ENCODE peak calls at places on chromosomes 4 and X, in five cellular contexts. I is OCI-LY7, Y is suprapubic skin, A is body of pancreas, R is fibroblast of lung. H is an unnamed sample.

GRCh38 chr4:128517096-128517738 is 229.6 kb upstream of the PGRMC2 start:
- DNase-seq in I (no peak), Y (no peak), A (no peak), R (peak), H (no peak)

GRCh38 chr4:183118585-183118984 is 19.5 kb downstream of the WWC2 start:
- DNase-seq in I (no peak), Y (no peak), A (no peak), R (peak), H (no peak)

GRCh38 chr4:1572521-1572920 is 111.6 kb downstream of the FAM53A start:
- DNase-seq in I (no peak), Y (no peak), A (no peak), R (no peak), H (no peak)

GRCh38 chr4:48315728-48316630 is 25.4 kb upstream of the SLAIN2 start:
- DNase-seq in I (peak), Y (no peak), A (no peak), R (peak), H (no peak)

GRCh38 chrX:70196961-70197805 is 19.9 kb downstream of the DGAT2L6 start:
- DNase-seq in I (peak), Y (no peak), A (peak), R (peak), H (no peak)

GRCh38 chrX:154091678-154092077 is 5.8 kb downstream of the MECP2 start:
- DNase-seq in I (no peak), Y (no peak), A (peak), R (no peak), H (no peak)

GRCh38 chrX:82081027-82081426 is 879.1 kb downstream of the SH3BGRL start:
- DNase-seq in I (no peak), Y (no peak), A (no peak), R (no peak), H (no peak)

GRCh38 chr4:139791681-139792080 is 126.1 kb downstream of the MGST2 start:
- DNase-seq in I (no peak), Y (no peak), A (no peak), R (no peak), H (no peak)

GRCh38 chr4:124940387-124940786 is 227.9 kb upstream of the ANKRD50 start:
- DNase-seq in I (no peak), Y (no peak), A (no peak), R (peak), H (no peak)

GRCh38 chr4:152486414-152487389 is 49.2 kb downstream of the FBXW7 start:
- DNase-seq in I (no peak), Y (no peak), A (no peak), R (no peak), H (no peak)

GRCh38 chr4:98430708-98431403 is 169.7 kb downstream of the RAP1GDS1 start:
- DNase-seq in I (no peak), Y (no peak), A (no peak), R (peak), H (no peak)

GRCh38 chr4:66575024-66575696 is 904.9 kb upstream of the EPHA5 start:
- DNase-seq in I (no peak), Y (no peak), A (peak), R (peak), H (no peak)

GRCh38 chr4:13327991-13328390 is 156.1 kb downstream of the RAB28 start:
- DNase-seq in I (no peak), Y (no peak), A (no peak), R (no peak), H (no peak)

GRCh38 chr4:13478707-13479106 is 5.4 kb downstream of the RAB28 start:
- DNase-seq in I (no peak), Y (no peak), A (no peak), R (no peak), H (no peak)

GRCh38 chr4:174592985-174593335 is 70.7 kb upstream of the HPGD start:
- DNase-seq in I (no peak), Y (no peak), A (no peak), R (peak), H (no peak)

GRCh38 chr4:45951153-45951552 is 172.7 kb downstream of the GABRG1 start:
- DNase-seq in I (no peak), Y (no peak), A (no peak), R (no peak), H (no peak)

GRCh38 chr4:45957353-45957752 is 166.5 kb downstream of the GABRG1 start:
- DNase-seq in I (no peak), Y (no peak), A (no peak), R (no peak), H (no peak)

GRCh38 chr4:45954280-45954679 is 169.6 kb downstream of the GABRG1 start:
- DNase-seq in I (no peak), Y (no peak), A (no peak), R (no peak), H (no peak)
- TF ChIP-seq CTCF in I (no peak), Y (no peak), A (no peak), R (no peak), H (no peak)

GRCh38 chrX:39439910-39440733 is 638.9 kb downstream of the MID1IP1 start:
- DNase-seq in I (no peak), Y (no peak), A (no peak), R (no peak), H (no peak)
- H3K27ac ChIP-seq in I (no peak), Y (no peak), A (no peak), R (no peak), H (no peak)

GRCh38 chrX:107659768-107660167 is 31.5 kb downstream of the PRPS1 start:
- DNase-seq in I (peak), Y (no peak), A (no peak), R (peak), H (peak)
- TF ChIP-seq CTCF in I (peak), Y (peak), A (peak), R (peak), H (peak)

GRCh38 chr4:38241541-38241940 is 281.3 kb downstream of the PTTG2 start:
- DNase-seq in I (no peak), Y (no peak), A (no peak), R (peak), H (no peak)
- H3K27ac ChIP-seq in I (no peak), Y (no peak), A (no peak), R (no peak), H (no peak)